ENCODE peak calls at places on chromosome 14, in six cellular contexts. R is fibroblast of the aortic adventitia; A is AG10803; V is CD4-positive, alpha-beta T cell; M is IMR-90; L is fibroblast of lung. O is an unnamed sample.

GRCh38 chr14:45526715-45527549 is 273.9 kb upstream of the MIS18BP1 start:
- DNase-seq in V (no peak), R (no peak), L (no peak), M (no peak), A (no peak), O (no peak)

GRCh38 chr14:75675265-75675960 is 14.4 kb downstream of the TTLL5 start:
- DNase-seq in A (no peak), L (no peak), M (no peak), R (no peak), V (no peak), O (no peak)

GRCh38 chr14:75487155-75487671 is 35.1 kb upstream of the BATF start:
- DNase-seq in A (no peak), M (no peak), V (no peak), L (no peak), R (no peak), O (no peak)

GRCh38 chr14:45156067-45156466 is 20.3 kb downstream of the FANCM start:
- DNase-seq in V (no peak), A (no peak), L (peak), M (peak), R (no peak), O (no peak)

GRCh38 chr14:48398675-48399282 is 723.4 kb upstream of the MDGA2 start:
- DNase-seq in M (peak), A (peak), R (peak), V (no peak), L (peak), O (no peak)

GRCh38 chr14:68682166-68683103 is 110.4 kb downstream of the ZFP36L1 start:
- DNase-seq in A (peak), V (no peak), L (peak), R (peak), M (peak), O (no peak)

GRCh38 chr14:67167420-67168109 is 21.7 kb upstream of the GARIN2 start:
- DNase-seq in A (peak), V (no peak), L (peak), R (peak), M (no peak), O (no peak)

GRCh38 chr14:28097585-28097984 is 669.0 kb upstream of the FOXG1 start:
- DNase-seq in M (no peak), R (no peak), A (no peak), L (peak), V (no peak), O (no peak)

GRCh38 chr14:24235804-24236688 is 3.3 kb downstream of the GMPR2 start:
- DNase-seq in V (no peak), A (no peak), M (no peak), R (no peak), L (no peak), O (no peak)

GRCh38 chr14:65332141-65332871 is 80.2 kb upstream of the FUT8 start:
- DNase-seq in A (peak), R (no peak), L (peak), V (no peak), M (no peak), O (no peak)

GRCh38 chr14:23076785-23077408 is 18.0 kb downstream of the ACIN1 start:
- DNase-seq in M (peak), V (no peak), R (peak), A (no peak), L (no peak), O (no peak)

GRCh38 chr14:37565550-37565949 is 29.5 kb downstream of the FOXA1 start:
- DNase-seq in L (no peak), M (no peak), A (no peak), R (no peak), V (no peak), O (no peak)

GRCh38 chr14:28494196-28494595 is 272.4 kb upstream of the FOXG1 start:
- DNase-seq in L (peak), V (no peak), R (peak), A (no peak), M (no peak), O (no peak)

GRCh38 chr14:68780358-68781160 is 12.3 kb downstream of the ZFP36L1 start:
- DNase-seq in R (peak), A (peak), M (peak), L (peak), V (no peak), O (no peak)

GRCh38 chr14:61438860-61439765 is 117.7 kb downstream of the PRKCH start:
- DNase-seq in L (peak), V (peak), M (peak), A (peak), R (peak), O (no peak)

GRCh38 chr14:99481745-99482099 is 513 bp downstream of the CCNK start:
- DNase-seq in R (peak), V (no peak), M (peak), L (peak), A (peak), O (no peak)

GRCh38 chr14:85300119-85300518 is 229.8 kb upstream of the FLRT2 start:
- DNase-seq in M (no peak), L (no peak), R (no peak), A (no peak), V (no peak), O (no peak)

GRCh38 chr14:91399868-91400640 is 17.6 kb downstream of the CCDC88C start:
- DNase-seq in V (no peak), L (no peak), M (no peak), A (no peak), R (no peak), O (no peak)

GRCh38 chr14:39488600-39488999 is 56.4 kb upstream of the FBXO33 start:
- DNase-seq in L (peak), V (no peak), A (peak), M (peak), R (peak), O (no peak)

GRCh38 chr14:96986701-96987474 is 189.7 kb downstream of the VRK1 start:
- DNase-seq in V (no peak), M (no peak), A (no peak), R (no peak), L (no peak), O (no peak)

GRCh38 chr14:52219488-52220084 is 47.9 kb upstream of the PTGDR start:
- DNase-seq in L (no peak), R (peak), M (no peak), A (no peak), V (no peak), O (no peak)

GRCh38 chr14:47277703-47278102 is 397.7 kb downstream of the MDGA2 start:
- DNase-seq in R (peak), A (no peak), V (no peak), L (peak), M (no peak), O (no peak)

GRCh38 chr14:62706217-62706616 is 339.0 kb downstream of the KCNH5 start:
- DNase-seq in L (peak), M (peak), A (no peak), V (no peak), R (no peak), O (no peak)

DNA sequence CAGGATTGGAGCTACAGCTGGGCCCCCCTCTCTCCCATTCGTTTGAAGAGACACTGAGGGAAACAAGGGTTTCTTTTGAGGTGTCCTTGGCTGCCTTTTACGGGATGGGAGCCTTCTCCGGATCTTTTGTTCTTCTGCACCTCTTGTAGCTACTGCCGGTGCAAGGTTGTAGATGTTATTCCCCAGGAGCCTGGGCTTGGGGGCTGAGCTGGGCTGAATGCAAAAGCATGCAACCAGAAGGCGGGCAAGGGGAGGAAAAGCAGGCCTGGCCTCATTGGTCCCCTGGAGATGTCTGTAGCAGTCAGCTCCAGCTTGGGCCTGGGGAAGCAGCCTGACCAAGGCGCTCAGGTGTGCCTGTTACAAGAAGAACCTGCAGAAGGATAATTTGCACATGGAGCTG is 110.3 kb downstream of the GCH1 start:
- DNase-seq in M (no peak), A (no peak), V (no peak), R (no peak), L (no peak), O (no peak)
- TF ChIP-seq CTCF in M (no peak), A (no peak), V (no peak), R (no peak), L (no peak), O (no peak)

GRCh38 chr14:59425322-59425945 is 39.7 kb downstream of the GPR135 start:
- DNase-seq in L (peak), R (peak), V (no peak), A (peak), M (peak), O (no peak)
- TF ChIP-seq CTCF in L (no peak), R (peak), V (no peak), A (peak), M (no peak), O (no peak)

GRCh38 chr14:60233251-60233650 is 15.8 kb upstream of the PPM1A start:
- DNase-seq in L (no peak), M (peak), A (no peak), V (no peak), R (peak), O (no peak)
- TF ChIP-seq CTCF in L (no peak), M (no peak), A (no peak), V (no peak), R (no peak), O (no peak)

GRCh38 chr14:73662439-73663056 is 17.8 kb downstream of the DNAL1 start:
- DNase-seq in L (peak), A (peak), R (peak), V (no peak), M (peak), O (no peak)
- TF ChIP-seq CTCF in L (peak), A (peak), R (peak), V (no peak), M (peak), O (no peak)

GRCh38 chr14:64115401-64115800 is 178.8 kb downstream of the ESR2 start:
- DNase-seq in V (no peak), A (no peak), R (no peak), L (no peak), M (no peak), O (no peak)

GRCh38 chr14:64114166-64114565 is 180.0 kb downstream of the ESR2 start:
- DNase-seq in A (no peak), L (no peak), V (no peak), R (no peak), M (peak), O (no peak)

GRCh38 chr14:64112859-64113258 is 181.3 kb downstream of the ESR2 start:
- DNase-seq in R (no peak), M (no peak), V (no peak), L (no peak), A (no peak), O (no peak)

GRCh38 chr14:64113279-64113678 is 180.9 kb downstream of the ESR2 start:
- DNase-seq in L (no peak), A (no peak), V (no peak), R (no peak), M (no peak), O (no peak)

GRCh38 chr14:64114796-64115195 is 179.4 kb downstream of the ESR2 start:
- DNase-seq in L (no peak), R (no peak), M (no peak), V (no peak), A (no peak), O (no peak)
- TF ChIP-seq CTCF in L (no peak), R (no peak), M (no peak), V (no peak), A (no peak), O (no peak)

GRCh38 chr14:26282578-26282977 is 315.3 kb downstream of the NOVA1 start:
- DNase-seq in A (peak), V (no peak), L (peak), M (no peak), R (peak), O (no peak)

GRCh38 chr14:26281280-26281998 is 316.4 kb downstream of the NOVA1 start:
- DNase-seq in L (peak), A (peak), M (peak), V (no peak), R (peak), O (no peak)

GRCh38 chr14:26276757-26277156 is 321.1 kb downstream of the NOVA1 start:
- DNase-seq in R (no peak), V (no peak), L (no peak), M (no peak), A (no peak), O (no peak)
- TF ChIP-seq CTCF in R (no peak), V (no peak), L (no peak), M (peak), A (no peak), O (no peak)

GRCh38 chr14:101134851-101135486 is 231.4 kb upstream of the RTL1 start:
- DNase-seq in V (no peak), A (no peak), L (no peak), R (no peak), M (no peak), O (peak)

GRCh38 chr14:101134161-101134631 is 230.7 kb upstream of the RTL1 start:
- DNase-seq in A (no peak), V (no peak), R (no peak), M (no peak), L (no peak), O (no peak)

GRCh38 chr14:101133068-101133467 is 229.5 kb upstream of the RTL1 start:
- DNase-seq in A (no peak), M (no peak), R (no peak), V (no peak), L (no peak), O (no peak)

GRCh38 chr14:101137234-101137633 is 233.7 kb upstream of the RTL1 start:
- DNase-seq in V (no peak), A (no peak), M (no peak), R (no peak), L (no peak), O (no peak)

DNA sequence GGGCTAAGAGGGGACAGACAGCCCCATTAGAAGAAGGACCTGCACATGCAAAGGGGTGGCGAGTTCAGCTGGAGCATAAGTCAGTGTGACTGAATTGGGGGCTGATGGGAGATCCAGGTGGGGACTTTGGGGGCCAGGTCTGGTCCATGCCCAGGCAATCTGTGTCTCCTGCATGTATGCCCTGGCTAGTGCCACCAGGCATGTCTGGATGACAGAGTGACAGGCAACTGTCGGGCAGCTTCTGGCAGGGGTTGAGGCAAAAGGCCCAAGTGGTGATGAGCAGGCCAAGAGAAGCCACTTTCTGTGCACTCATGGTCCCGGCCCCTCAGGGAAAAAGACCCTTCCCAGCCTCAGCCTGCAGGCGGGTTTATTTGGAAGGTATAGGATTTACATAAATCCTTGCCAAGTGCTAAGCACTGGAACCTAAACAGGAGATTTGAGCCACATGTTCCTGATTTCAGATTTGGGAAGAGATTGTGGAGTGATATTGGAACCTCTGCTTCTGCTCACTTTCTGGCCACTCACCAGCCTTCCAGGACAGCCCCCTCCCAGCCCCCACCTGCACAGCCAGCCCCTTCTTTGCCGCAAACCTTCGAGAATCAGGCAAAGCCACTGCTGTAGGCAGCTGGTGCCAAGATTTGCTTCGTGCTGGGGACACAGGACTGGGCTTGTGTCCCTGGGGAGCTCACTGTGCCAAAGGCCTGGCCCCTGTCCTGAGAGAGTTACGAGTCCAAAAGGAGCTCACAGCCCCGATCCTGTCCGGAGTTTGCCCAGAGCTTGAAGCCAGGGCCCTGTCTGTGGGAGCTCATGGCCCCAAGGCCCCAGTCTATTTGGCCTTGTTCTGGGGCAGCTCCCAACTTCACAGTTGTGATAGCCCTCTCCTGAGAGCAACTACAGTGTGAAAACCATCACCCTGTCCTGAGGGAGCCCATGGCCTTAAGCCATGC is 232.5 kb upstream of the RTL1 start:
- DNase-seq in V (no peak), L (no peak), M (no peak), R (no peak), A (no peak), O (peak)
- TF ChIP-seq CTCF in V (no peak), L (no peak), M (no peak), R (no peak), A (no peak), O (no peak)

GRCh38 chr14:82855912-82856381 is 1322.3 kb upstream of the SEL1L start:
- DNase-seq in R (no peak), M (peak), A (peak), V (no peak), L (peak), O (no peak)
- TF ChIP-seq CTCF in R (no peak), M (peak), A (peak), V (no peak), L (no peak), O (no peak)

GRCh38 chr14:100826371-100827139 is 637 bp downstream of the MEG3 start:
- DNase-seq in V (no peak), A (peak), L (no peak), R (no peak), M (no peak), O (no peak)

GRCh38 chr14:100827751-100828447 is 2.0 kb downstream of the MEG3 start:
- DNase-seq in R (peak), M (peak), V (no peak), L (peak), A (peak), O (no peak)

GRCh38 chr14:100828448-100828834 is 2.5 kb downstream of the MEG3 start:
- DNase-seq in L (no peak), M (no peak), V (no peak), R (no peak), A (no peak), O (no peak)

GRCh38 chr14:100825691-100826331 is at the start of gene MEG3:
- DNase-seq in M (peak), R (peak), A (peak), L (peak), V (no peak), O (peak)

GRCh38 chr14:100827140-100827517 is 1.2 kb downstream of the MEG3 start:
- DNase-seq in L (peak), V (no peak), A (no peak), M (peak), R (peak), O (no peak)
- TF ChIP-seq CTCF in L (peak), V (no peak), A (peak), M (peak), R (peak), O (no peak)

GRCh38 chr14:105836160-105836559 is 309.8 kb downstream of the TMEM121 start:
- DNase-seq in V (no peak), M (no peak), A (no peak), L (no peak), R (no peak), O (no peak)

GRCh38 chr14:105830171-105830570 is 303.8 kb downstream of the TMEM121 start:
- DNase-seq in M (no peak), V (no peak), R (no peak), L (no peak), A (no peak), O (no peak)
- TF ChIP-seq CTCF in M (no peak), V (no peak), R (no peak), L (no peak), A (no peak), O (no peak)

O was measured in omental fat pad.